ENCODE peak calls at places on chromosomes 2 and 18, in four cellular contexts. D is EL; L is activated naive CD4-positive, alpha-beta T cell treated with anti-CD3 and anti-CD28 coated beads, Interleukin-2, amount 10 ng/mL, durations not matched to agents 7 days and 5 days; Q is hepatocyte. O is an unnamed sample.

GRCh38 chr2:152730591-152731333 is 12.3 kb downstream of the ARL6IP6 start:
- DNase-seq in D (no peak), L (peak), Q (no peak), O (peak)

GRCh38 chr2:215904101-215904500 is 109.2 kb downstream of the MREG start:
- DNase-seq in D (peak), L (no peak), Q (no peak), O (peak)

GRCh38 chr2:2846379-2847130 is 515.5 kb upstream of the MYT1L start:
- DNase-seq in D (no peak), L (no peak), Q (peak), O (no peak)

GRCh38 chr2:169363027-169363569 is 764 bp upstream of the LRP2 start:
- DNase-seq in D (no peak), L (no peak), Q (no peak), O (no peak)

GRCh38 chr18:58177886-58178470 is 134.0 kb downstream of the NEDD4L start:
- DNase-seq in D (no peak), L (no peak), Q (no peak), O (peak)

GRCh38 chr2:241540766-241541561 is 17.6 kb upstream of the BOK start:
- DNase-seq in D (peak), L (peak), Q (peak), O (peak)

GRCh38 chr2:169452080-169452479 is 27.2 kb upstream of the BBS5 start:
- DNase-seq in D (peak), L (no peak), Q (peak), O (peak)

GRCh38 chr2:169542433-169542832 is 31.2 kb downstream of the FASTKD1 start:
- DNase-seq in D (no peak), L (no peak), Q (no peak), O (no peak)

GRCh38 chr2:202270487-202270886 is 4.9 kb downstream of the NOP58 start:
- DNase-seq in D (no peak), L (no peak), Q (no peak), O (no peak)

GRCh38 chr2:96832751-96833507 is 10.9 kb downstream of the ANKRD23 start:
- DNase-seq in D (peak), L (no peak), Q (peak), O (no peak)

GRCh38 chr2:6423944-6424343 is 441.8 kb downstream of the CMPK2 start:
- DNase-seq in D (no peak), L (no peak), Q (no peak), O (no peak)

GRCh38 chr2:173652731-173653426 is 298.2 kb downstream of the CDCA7 start:
- DNase-seq in D (peak), L (no peak), Q (peak), O (peak)

GRCh38 chr2:207227062-207227748 is 61.5 kb upstream of the KLF7 start:
- DNase-seq in D (no peak), L (no peak), Q (peak), O (peak)

O was measured in RPMI7951.